ENCODE peak calls at places on chromosomes 4 and X, in ten cellular contexts. C is SW 1271; U is stimulated activated CD4-positive, alpha-beta T cell treated with anti-CD3 and anti-CD28 coated beads, Interleukin-4, amount 100 ng/mL, for 4 hours; R is progenitor cell of endocrine pancreas; H is AG04449; I is PC-3; D is dorsolateral prefrontal cortex; W is NB4; G is OCI-M1; X is EL. S is an unnamed sample.

GRCh38 chr4:142091085-142091513 is 454.7 kb downstream of the IL15 start:
- DNase-seq in H (peak), W (no peak), G (no peak), C (peak), R (no peak), U (no peak), D (no peak), I (peak), X (peak), S (peak)

GRCh38 chrX:37943554-37943953 is 62.8 kb upstream of the SYTL5 start:
- DNase-seq in W (no peak), I (no peak), D (no peak), R (no peak), X (no peak), G (no peak), H (no peak), C (no peak), U (no peak), S (no peak)

GRCh38 chrX:17413228-17413627 is 38.2 kb downstream of the NHS start:
- DNase-seq in D (no peak), W (no peak), H (no peak), U (no peak), G (no peak), I (peak), C (peak), X (peak), R (no peak), S (peak)

GRCh38 chr4:1628892-1629703 is 55.0 kb downstream of the FAM53A start:
- DNase-seq in R (peak), H (no peak), U (peak), C (peak), D (peak), W (peak), I (peak), X (peak), G (peak), S (peak)

GRCh38 chr4:56506110-56506705 is 617 bp downstream of the ARL9 start:
- DNase-seq in G (no peak), H (no peak), R (no peak), W (no peak), I (no peak), X (no peak), C (no peak), U (no peak), D (no peak), S (no peak)

GRCh38 chr4:105145913-105146285 is 777 bp upstream of the TET2 start:
- DNase-seq in H (no peak), G (peak), I (no peak), W (no peak), U (peak), D (no peak), R (no peak), X (no peak), C (no peak), S (no peak)

GRCh38 chr4:126306152-126306869 is 991.6 kb downstream of the FAT4 start:
- DNase-seq in R (no peak), G (no peak), I (no peak), W (no peak), D (no peak), H (no peak), X (no peak), C (no peak), U (no peak), S (no peak)

GRCh38 chr4:57044279-57044678 is 65.6 kb downstream of the POLR2B start:
- DNase-seq in X (peak), G (no peak), I (no peak), H (peak), U (no peak), C (no peak), R (no peak), W (no peak), D (no peak), S (no peak)

GRCh38 chrX:41273638-41274037 is 60.3 kb upstream of the DDX3X start:
- DNase-seq in W (no peak), C (no peak), I (no peak), D (no peak), G (no peak), U (no peak), R (no peak), X (peak), H (no peak), S (peak)

GRCh38 chr4:141311805-141312204 is 91.1 kb downstream of the ZNF330 start:
- DNase-seq in X (no peak), I (no peak), W (peak), R (no peak), C (no peak), D (no peak), G (peak), U (no peak), H (no peak), S (no peak)

GRCh38 chr4:4856071-4857000 is 3.1 kb upstream of the MSX1 start:
- DNase-seq in X (no peak), R (no peak), H (no peak), C (no peak), I (peak), D (no peak), U (no peak), W (no peak), G (peak), S (no peak)

GRCh38 chrX:118780915-118781314 is 42.7 kb upstream of the ZCCHC12 start:
- DNase-seq in X (no peak), I (peak), W (no peak), D (no peak), G (no peak), R (no peak), U (no peak), C (no peak), H (no peak), S (no peak)

GRCh38 chr4:95732061-95732460 is 107.8 kb upstream of the PDHA2 start:
- DNase-seq in W (no peak), R (no peak), U (no peak), X (no peak), C (no peak), D (no peak), G (no peak), H (no peak), I (peak), S (no peak)

GRCh38 chr4:83231620-83232056 is 53.0 kb downstream of the COQ2 start:
- DNase-seq in U (no peak), R (no peak), X (peak), D (no peak), C (no peak), H (no peak), I (peak), W (peak), G (peak), S (peak)

GRCh38 chr4:22434895-22435294 is 81.0 kb downstream of the ADGRA3 start:
- DNase-seq in U (no peak), H (no peak), D (peak), W (peak), R (no peak), X (peak), C (peak), I (peak), G (peak), S (peak)

GRCh38 chr4:56086073-56086521 is 137.4 kb downstream of the CEP135 start:
- DNase-seq in C (no peak), X (no peak), D (no peak), W (peak), R (no peak), I (no peak), H (no peak), G (peak), U (no peak), S (no peak)

GRCh38 chrX:480861-481417 is 94.2 kb upstream of the PPP2R3B start:
- DNase-seq in U (no peak), I (no peak), W (no peak), H (no peak), G (no peak), R (no peak), X (no peak), D (no peak), C (no peak), S (no peak)

GRCh38 chrX:48715876-48716502 is 19.5 kb downstream of the SUV39H1 start:
- DNase-seq in D (no peak), X (peak), C (no peak), W (no peak), R (no peak), U (no peak), G (no peak), H (no peak), I (peak), S (no peak)

GRCh38 chr4:67393699-67394281 is 151.5 kb downstream of the CENPC start:
- DNase-seq in X (peak), H (peak), D (no peak), R (no peak), W (peak), G (peak), I (peak), U (no peak), C (peak), S (no peak)

GRCh38 chrX:418927-419729 is 32.4 kb upstream of the PPP2R3B start:
- DNase-seq in I (no peak), W (no peak), G (no peak), X (no peak), R (no peak), H (no peak), C (no peak), D (no peak), U (no peak), S (no peak)

GRCh38 chr4:37946503-37947179 is 13.6 kb upstream of the PTTG2 start:
- DNase-seq in C (no peak), R (no peak), X (no peak), G (no peak), D (peak), I (no peak), U (no peak), H (no peak), W (peak), S (no peak)

GRCh38 chr4:133711817-133712216 is 489.8 kb downstream of the PABPC4L start:
- DNase-seq in W (no peak), D (no peak), U (no peak), H (no peak), C (no peak), X (peak), I (no peak), R (no peak), G (no peak), S (peak)

GRCh38 chr4:154049457-154050181 is 260.7 kb upstream of the SFRP2 start:
- DNase-seq in D (no peak), C (no peak), U (no peak), R (no peak), H (peak), W (peak), X (no peak), G (peak), I (peak), S (peak)

GRCh38 chr4:101655847-101656246 is 134.7 kb upstream of the BANK1 start:
- DNase-seq in I (no peak), H (no peak), W (no peak), G (no peak), X (no peak), R (no peak), U (no peak), D (no peak), C (no peak), S (no peak)

GRCh38 chr4:3287271-3287971 is 5.4 kb upstream of the RGS12 start:
- DNase-seq in X (no peak), W (no peak), I (no peak), G (no peak), D (peak), R (no peak), H (no peak), U (no peak), C (no peak), S (no peak)

GRCh38 chrX:55488268-55488558 is 1.4 kb downstream of the USP51 start:
- DNase-seq in G (no peak), X (no peak), U (no peak), W (no peak), R (no peak), D (no peak), C (no peak), H (no peak), I (no peak), S (no peak)

GRCh38 chrX:96182366-96182765 is 502.3 kb upstream of the DIAPH2 start:
- DNase-seq in R (no peak), W (peak), I (peak), D (no peak), G (peak), X (peak), C (no peak), U (no peak), H (no peak), S (peak)

GRCh38 chr4:15868065-15868464 is 70.5 kb downstream of the FGFBP1 start:
- DNase-seq in G (peak), I (peak), X (peak), R (no peak), D (no peak), W (peak), U (no peak), H (no peak), C (no peak), S (peak)

GRCh38 chr4:189304755-189305154 is 635.9 kb upstream of the FRG1 start:
- DNase-seq in X (no peak), W (no peak), R (no peak), C (no peak), I (no peak), D (no peak), G (no peak), H (no peak), U (no peak), S (no peak)

GRCh38 chr4:7814451-7814850 is 125.2 kb downstream of the AFAP1 start:
- DNase-seq in W (no peak), H (no peak), R (no peak), G (no peak), I (no peak), C (no peak), X (no peak), U (no peak), D (no peak), S (no peak)

GRCh38 chrX:112190646-112191045 is 108.1 kb upstream of the TRPC5 start:
- DNase-seq in H (no peak), I (no peak), C (no peak), G (no peak), R (no peak), X (no peak), D (no peak), W (no peak), U (no peak), S (no peak)

GRCh38 chr4:82491251-82491960 is 61.0 kb downstream of the ENOPH1 start:
- DNase-seq in U (no peak), R (no peak), H (no peak), X (no peak), G (no peak), W (no peak), D (no peak), C (no peak), I (peak), S (no peak)

GRCh38 chr4:80240976-80241375 is 25.5 kb upstream of the FGF5 start:
- DNase-seq in U (no peak), W (no peak), C (no peak), G (no peak), H (no peak), X (peak), I (no peak), R (no peak), D (no peak), S (peak)

GRCh38 chr4:39905656-39906055 is 72.1 kb downstream of the PDS5A start:
- DNase-seq in U (no peak), R (no peak), D (no peak), W (no peak), I (no peak), X (no peak), G (no peak), H (no peak), C (no peak), S (no peak)

GRCh38 chr4:87213425-87213824 is 7.0 kb downstream of the KLHL8 start:
- DNase-seq in G (no peak), C (no peak), R (no peak), X (peak), U (no peak), W (peak), D (no peak), H (no peak), I (no peak), S (no peak)

GRCh38 chr4:40736910-40737309 is 12.8 kb upstream of the NSUN7 start:
- DNase-seq in X (peak), D (no peak), C (peak), U (no peak), I (peak), R (no peak), H (no peak), G (peak), W (peak), S (peak)